ENCODE peak calls at places on chromosomes 6 and 20, in four cellular contexts. D, V, B and A are unnamed samples. For H3K4me1, the result is how much of the 10 kb centered on the place peaks cover.

GRCh38 chr6:389622-390021 is 1.9 kb upstream of the IRF4 start:
- DNase-seq in D (no peak), V (no peak), B (peak), A (no peak)

GRCh38 chr20:48623906-48624265 is 203.9 kb downstream of the PREX1 start:
- DNase-seq in D (peak), V (no peak), B (no peak), A (no peak)

GRCh38 chr6:83511901-83512681 is at the start of gene PRSS35:
- DNase-seq in D (peak), V (peak), B (peak), A (peak)

GRCh38 chr6:11754625-11755289 is 23.8 kb downstream of the ADTRP start:
- DNase-seq in D (no peak), V (no peak), B (no peak), A (no peak)

GRCh38 chr6:140371360-140371870 is 997.0 kb upstream of the CITED2 start:
- DNase-seq in D (no peak), V (no peak), B (no peak), A (no peak)

GRCh38 chr20:25083773-25084615 is 2.1 kb upstream of the VSX1 start:
- DNase-seq in D (peak), V (peak), B (no peak), A (no peak)

GRCh38 chr6:77638129-77638830 is 14.6 kb upstream of the MEI4 start:
- DNase-seq in D (no peak), V (peak), B (no peak), A (no peak)

GRCh38 chr6:87118054-87118453 is 23.1 kb upstream of the CGA start:
- DNase-seq in D (no peak), V (no peak), B (peak), A (no peak)

GRCh38 chr6:109625199-109625598 is 65.8 kb downstream of the AK9 start:
- DNase-seq in D (no peak), V (no peak), B (no peak), A (no peak)

GRCh38 chr6:14144678-14145113 is 27.1 kb downstream of the CD83 start:
- DNase-seq in D (peak), V (peak), B (peak), A (peak)

GRCh38 chr20:49979030-49979832 is 3.5 kb upstream of the SNAI1 start:
- DNase-seq in D (peak), V (peak), B (peak), A (no peak)

GRCh38 chr6:169906004-169906740 is 154.8 kb downstream of the ERMARD start:
- DNase-seq in D (no peak), V (peak), B (no peak), A (no peak)

GRCh38 chr6:11712760-11713159 is 65.8 kb downstream of the ADTRP start:
- DNase-seq in D (peak), V (no peak), B (no peak), A (no peak)

GRCh38 chr6:44730771-44731391 is 343.4 kb downstream of the CDC5L start:
- DNase-seq in D (no peak), V (no peak), B (peak), A (no peak)

GRCh38 chr6:2528156-2528555 is 222.6 kb downstream of the MYLK4 start:
- DNase-seq in D (no peak), V (no peak), B (no peak), A (no peak)

GRCh38 chr6:84687487-84687886 is 76.9 kb downstream of the TBX18 start:
- DNase-seq in D (no peak), V (no peak), B (no peak), A (no peak)

GRCh38 chr6:125868996-125869395 is 78.2 kb downstream of the NCOA7 start:
- DNase-seq in D (peak), V (no peak), B (no peak), A (no peak)

GRCh38 chr6:45822269-45822812 is 193.3 kb downstream of the CLIC5 start:
- DNase-seq in D (no peak), V (no peak), B (no peak), A (no peak)

GRCh38 chr20:57087102-57087501 is 179.3 kb downstream of the BMP7 start:
- DNase-seq in D (no peak), V (no peak), B (peak), A (no peak)
- TF ChIP-seq CTCF in D (no peak), V (no peak), B (peak), A (no peak)

GRCh38 chr6:113693866-113694265 is 163.3 kb upstream of the MARCKS start:
- DNase-seq in D (no peak), V (no peak), B (peak), A (no peak)
- H3K4me1 ChIP-seq in D (under half), V (under half), B (half or more), A (under half)

DNA sequence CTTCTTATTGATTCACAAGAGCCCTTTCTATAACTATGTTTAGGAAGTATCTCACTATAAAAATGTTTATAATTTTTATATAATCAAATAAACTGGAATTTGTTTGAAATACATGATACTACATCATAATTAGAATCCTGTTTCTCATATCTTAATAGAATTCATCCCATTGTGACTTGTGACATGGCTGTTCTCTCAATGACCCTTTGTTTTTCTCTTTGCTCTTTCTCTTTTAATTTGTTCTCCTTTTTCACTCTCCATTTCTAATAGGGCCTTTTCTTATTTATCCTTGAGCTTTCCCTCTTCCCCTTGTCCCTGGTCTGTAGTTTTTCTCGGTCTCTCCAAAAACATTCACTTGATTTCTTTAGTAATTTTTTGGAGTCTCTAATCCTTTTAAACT is 111.3 kb downstream of the ADGRB3 start:
- DNase-seq in D (no peak), V (no peak), B (no peak), A (no peak)
- TF ChIP-seq CTCF in D (no peak), V (no peak), B (no peak), A (no peak)

GRCh38 chr6:149166747-149167146 is 150.8 kb upstream of the TAB2 start:
- DNase-seq in D (no peak), V (peak), B (peak), A (no peak)
- H3K4me1 ChIP-seq in D (under half), V (under half), B (under half), A (under half)

GRCh38 chr6:98775205-98775604 is 59.2 kb upstream of the POU3F2 start:
- DNase-seq in D (no peak), V (no peak), B (no peak), A (no peak)
- TF ChIP-seq CTCF in D (no peak), V (no peak), B (no peak), A (no peak)

GRCh38 chr20:63711085-63711645 is 3.3 kb downstream of the ZGPAT start:
- DNase-seq in D (no peak), V (no peak), B (no peak), A (no peak)

GRCh38 chr20:63712191-63712590 is 4.4 kb downstream of the ZGPAT start:
- DNase-seq in D (no peak), V (no peak), B (no peak), A (no peak)

GRCh38 chr20:63709149-63709527 is 1.3 kb downstream of the ZGPAT start:
- DNase-seq in D (no peak), V (no peak), B (no peak), A (no peak)

GRCh38 chr20:63718996-63719395 is 11.2 kb downstream of the ZGPAT start:
- DNase-seq in D (no peak), V (no peak), B (no peak), A (no peak)

GRCh38 chr20:63714858-63715257 is 7.0 kb downstream of the ZGPAT start:
- DNase-seq in D (no peak), V (no peak), B (no peak), A (no peak)
- H3K4me1 ChIP-seq in D (under half), V (under half), B (under half), A (under half)

GRCh38 chr20:8154636-8155035 is 22.6 kb downstream of the PLCB1 start:
- DNase-seq in D (no peak), V (no peak), B (no peak), A (no peak)

GRCh38 chr20:8152847-8153246 is 20.8 kb downstream of the PLCB1 start:
- DNase-seq in D (no peak), V (no peak), B (no peak), A (no peak)

GRCh38 chr20:8155229-8155628 is 23.2 kb downstream of the PLCB1 start:
- DNase-seq in D (no peak), V (no peak), B (peak), A (no peak)

GRCh38 chr20:8152183-8152582 is 20.1 kb downstream of the PLCB1 start:
- DNase-seq in D (no peak), V (no peak), B (peak), A (no peak)

GRCh38 chr20:8153281-8153908 is 21.3 kb downstream of the PLCB1 start:
- DNase-seq in D (no peak), V (no peak), B (peak), A (peak)
- TF ChIP-seq CTCF in D (no peak), V (no peak), B (no peak), A (no peak)

GRCh38 chr6:132132911-132133639 is 181.9 kb upstream of the CCN2 start:
- DNase-seq in D (no peak), V (no peak), B (peak), A (no peak)

GRCh38 chr6:132131777-132132176 is 180.6 kb upstream of the CCN2 start:
- DNase-seq in D (peak), V (no peak), B (peak), A (no peak)

GRCh38 chr6:132132420-132132819 is 181.2 kb upstream of the CCN2 start:
- DNase-seq in D (no peak), V (no peak), B (no peak), A (no peak)

GRCh38 chr6:132135409-132135808 is 184.2 kb upstream of the CCN2 start:
- DNase-seq in D (no peak), V (no peak), B (no peak), A (no peak)

DNA sequence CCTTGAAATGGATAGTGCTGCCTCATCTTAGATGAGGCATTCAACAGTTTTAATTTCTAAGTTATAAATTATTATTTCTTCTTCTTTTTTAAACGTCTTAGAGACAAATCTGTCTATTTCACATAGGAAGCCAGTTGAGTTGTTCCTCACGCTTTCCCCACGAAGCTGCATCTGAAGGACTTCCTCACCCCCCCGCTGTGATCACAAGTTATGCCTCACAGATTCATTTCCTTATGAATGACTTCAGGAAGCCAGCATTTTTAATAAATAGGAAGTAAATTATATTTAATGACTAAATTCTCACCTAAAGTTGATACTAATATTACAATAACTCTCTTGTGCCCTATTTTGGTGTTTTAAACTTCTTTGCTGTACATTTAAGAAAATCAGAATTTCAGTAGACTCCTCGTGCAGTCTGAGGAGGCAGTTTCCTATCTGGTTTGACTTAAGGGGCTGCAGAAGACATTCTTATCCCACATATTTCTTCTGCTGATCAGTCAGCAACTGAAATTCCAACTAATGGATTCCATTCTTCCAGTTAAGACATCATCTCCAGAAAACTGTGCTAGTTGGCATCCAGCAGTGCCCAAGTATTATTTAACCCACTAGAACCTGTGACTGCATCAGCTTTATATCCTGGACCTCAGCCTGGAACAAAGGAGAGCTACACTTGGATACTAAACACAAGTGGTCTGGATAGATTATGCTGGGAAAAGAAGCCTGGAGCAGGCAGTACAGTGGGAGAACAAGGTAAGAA is 182.7 kb upstream of the CCN2 start:
- DNase-seq in D (no peak), V (no peak), B (no peak), A (peak)
- H3K4me1 ChIP-seq in D (under half), V (under half), B (under half), A (under half)